ENCODE peak calls at places on chromosomes 13 and 19, in six cellular contexts. One of them, this sample, is unnamed.
A peak's percentile ranks its signal among the peaks of the same experiment; 100 is the strongest.

GRCh38 chr13:36736119-36736726 is 62.4 kb downstream of the SERTM1 start:
- DNase-seq in AG04449: peak; percentile 14
- DNase-seq in endothelial cell: peak; percentile 58
- DNase-seq in kidney epithelial cell: no peak
- DNase-seq in brain microvascular endothelial cell: peak; percentile 45
- DNase-seq in lower lobe of right lung: no peak
- DNase-seq in this sample: peak; percentile 34

GRCh38 chr19:55247621-55248099 is 11.2 kb downstream of the PPP6R1 start:
- DNase-seq in brain microvascular endothelial cell: peak; percentile 32
- DNase-seq in kidney epithelial cell: peak; percentile 42
- DNase-seq in endothelial cell: no peak
- DNase-seq in AG04449: no peak
- DNase-seq in lower lobe of right lung: peak; percentile 86
- DNase-seq in this sample: peak; percentile 67

GRCh38 chr13:71858647-71859046 is 8.4 kb downstream of the DACH1 start:
- DNase-seq in lower lobe of right lung: no peak
- DNase-seq in brain microvascular endothelial cell: no peak
- DNase-seq in kidney epithelial cell: no peak
- DNase-seq in endothelial cell: no peak
- DNase-seq in AG04449: no peak
- DNase-seq in this sample: no peak

GRCh38 chr19:48330012-48330681 is 4.8 kb downstream of the EMP3 start:
- DNase-seq in brain microvascular endothelial cell: no peak
- DNase-seq in endothelial cell: peak; percentile 77
- DNase-seq in lower lobe of right lung: peak; percentile 87
- DNase-seq in kidney epithelial cell: no peak
- DNase-seq in AG04449: no peak
- DNase-seq in this sample: no peak

GRCh38 chr13:20411638-20412342 is 113.9 kb downstream of the CRYL1 start:
- DNase-seq in AG04449: no peak
- DNase-seq in brain microvascular endothelial cell: no peak
- DNase-seq in lower lobe of right lung: no peak
- DNase-seq in endothelial cell: peak; percentile 27
- DNase-seq in kidney epithelial cell: no peak
- DNase-seq in this sample: no peak

GRCh38 chr13:53921473-53921872 is 892.9 kb downstream of the OLFM4 start:
- DNase-seq in brain microvascular endothelial cell: no peak
- DNase-seq in endothelial cell: no peak
- DNase-seq in kidney epithelial cell: no peak
- DNase-seq in lower lobe of right lung: no peak
- DNase-seq in AG04449: no peak
- DNase-seq in this sample: no peak

GRCh38 chr13:39603424-39603947 is 493 bp upstream of the LHFPL6 start:
- DNase-seq in endothelial cell: peak; percentile 20
- DNase-seq in brain microvascular endothelial cell: no peak
- DNase-seq in kidney epithelial cell: no peak
- DNase-seq in lower lobe of right lung: no peak
- DNase-seq in AG04449: no peak
- DNase-seq in this sample: peak; percentile 24

GRCh38 chr13:113835461-113836274 is 28.2 kb downstream of the GAS6 start:
- DNase-seq in brain microvascular endothelial cell: no peak
- DNase-seq in kidney epithelial cell: no peak
- DNase-seq in endothelial cell: no peak
- DNase-seq in lower lobe of right lung: peak; percentile 36
- DNase-seq in AG04449: no peak
- DNase-seq in this sample: peak; percentile 92

GRCh38 chr13:27295096-27295495 is 24.5 kb downstream of the RASL11A start:
- DNase-seq in brain microvascular endothelial cell: no peak
- DNase-seq in lower lobe of right lung: no peak
- DNase-seq in endothelial cell: no peak
- DNase-seq in kidney epithelial cell: no peak
- DNase-seq in AG04449: no peak
- DNase-seq in this sample: no peak

GRCh38 chr19:52664461-52664860 is 26.3 kb upstream of the ZNF83 start:
- DNase-seq in endothelial cell: no peak
- DNase-seq in kidney epithelial cell: no peak
- DNase-seq in AG04449: no peak
- DNase-seq in brain microvascular endothelial cell: no peak
- DNase-seq in lower lobe of right lung: no peak
- DNase-seq in this sample: no peak

GRCh38 chr13:112453874-112454647 is 77.9 kb downstream of the SPACA7 start:
- DNase-seq in brain microvascular endothelial cell: no peak
- DNase-seq in lower lobe of right lung: no peak
- DNase-seq in kidney epithelial cell: no peak
- DNase-seq in endothelial cell: no peak
- DNase-seq in AG04449: no peak
- DNase-seq in this sample: no peak

GRCh38 chr13:31134055-31134711 is 27.5 kb downstream of the HSPH1 start:
- DNase-seq in AG04449: no peak
- DNase-seq in brain microvascular endothelial cell: no peak
- DNase-seq in kidney epithelial cell: no peak
- DNase-seq in endothelial cell: no peak
- DNase-seq in lower lobe of right lung: no peak
- DNase-seq in this sample: no peak

GRCh38 chr19:17719730-17720486 is 628 bp downstream of the MAP1S start:
- DNase-seq in brain microvascular endothelial cell: no peak
- DNase-seq in AG04449: no peak
- DNase-seq in kidney epithelial cell: no peak
- DNase-seq in endothelial cell: no peak
- DNase-seq in lower lobe of right lung: peak; percentile 73
- DNase-seq in this sample: no peak

DNA sequence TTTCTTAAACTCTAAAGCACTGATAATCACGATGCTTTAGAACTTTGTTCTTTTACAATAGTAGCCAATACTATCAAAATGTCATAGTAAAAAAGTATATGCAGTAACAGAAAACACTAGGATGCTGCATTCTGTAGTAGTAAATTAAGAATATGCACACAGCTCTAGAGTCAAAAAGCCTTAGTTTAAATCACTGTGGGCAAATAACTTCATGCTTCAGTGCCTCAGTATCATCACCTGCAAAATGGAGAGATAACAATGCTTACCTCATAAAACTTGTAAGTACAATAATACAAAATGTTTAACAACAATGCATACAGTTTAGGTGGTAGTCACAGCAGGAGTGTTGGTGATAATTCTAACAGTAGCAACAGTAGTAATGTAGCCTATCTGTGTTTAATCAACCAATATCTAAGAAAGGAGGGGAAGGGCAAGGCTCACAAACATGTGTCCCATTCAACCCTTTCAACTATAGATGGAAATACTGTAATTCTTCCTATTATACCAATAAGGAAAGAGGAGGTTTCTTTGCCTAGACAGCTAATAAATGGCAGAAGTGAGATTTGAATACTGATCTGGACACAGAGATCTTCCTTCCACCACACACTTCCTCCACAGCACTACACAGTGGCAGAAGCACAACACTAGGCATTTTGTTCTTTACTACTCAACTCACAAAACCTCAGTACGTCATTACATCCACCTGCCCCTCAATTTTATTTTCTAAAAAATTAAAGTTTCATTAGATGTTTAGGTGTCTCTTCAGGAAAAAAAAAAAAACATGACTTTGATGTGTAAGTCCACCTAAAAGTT is 4.6 kb downstream of the RBM26 start:
- DNase-seq in kidney epithelial cell: no peak
- DNase-seq in brain microvascular endothelial cell: no peak
- DNase-seq in AG04449: no peak
- DNase-seq in endothelial cell: no peak
- DNase-seq in lower lobe of right lung: no peak
- DNase-seq in this sample: no peak
- TF ChIP-seq CTCF in kidney epithelial cell: no peak
- TF ChIP-seq CTCF in brain microvascular endothelial cell: no peak
- TF ChIP-seq CTCF in AG04449: no peak
- TF ChIP-seq CTCF in endothelial cell: no peak
- TF ChIP-seq CTCF in lower lobe of right lung: no peak
- TF ChIP-seq CTCF in this sample: no peak

GRCh38 chr13:49561064-49561410 is 24.3 kb downstream of the RCBTB1 start:
- DNase-seq in AG04449: no peak
- DNase-seq in endothelial cell: no peak
- DNase-seq in brain microvascular endothelial cell: no peak
- DNase-seq in lower lobe of right lung: no peak
- DNase-seq in kidney epithelial cell: no peak
- DNase-seq in this sample: no peak

GRCh38 chr13:49559006-49559405 is 26.4 kb downstream of the RCBTB1 start:
- DNase-seq in endothelial cell: no peak
- DNase-seq in kidney epithelial cell: no peak
- DNase-seq in lower lobe of right lung: no peak
- DNase-seq in brain microvascular endothelial cell: no peak
- DNase-seq in AG04449: no peak
- DNase-seq in this sample: no peak

GRCh38 chr13:49563513-49563912 is 21.8 kb downstream of the RCBTB1 start:
- DNase-seq in AG04449: no peak
- DNase-seq in kidney epithelial cell: no peak
- DNase-seq in lower lobe of right lung: no peak
- DNase-seq in endothelial cell: no peak
- DNase-seq in brain microvascular endothelial cell: no peak
- DNase-seq in this sample: peak; percentile 75

GRCh38 chr13:49560270-49561063 is 24.9 kb downstream of the RCBTB1 start:
- DNase-seq in AG04449: no peak
- DNase-seq in brain microvascular endothelial cell: peak; percentile 39
- DNase-seq in kidney epithelial cell: peak; percentile 28
- DNase-seq in endothelial cell: no peak
- DNase-seq in lower lobe of right lung: no peak
- DNase-seq in this sample: no peak
- TF ChIP-seq CTCF in AG04449: no peak
- TF ChIP-seq CTCF in brain microvascular endothelial cell: peak; percentile 66
- TF ChIP-seq CTCF in kidney epithelial cell: peak; percentile 49
- TF ChIP-seq CTCF in endothelial cell: no peak
- TF ChIP-seq CTCF in lower lobe of right lung: peak; percentile 28
- TF ChIP-seq CTCF in this sample: no peak

GRCh38 chr19:43651758-43652545 is 12.3 kb upstream of the CADM4 start:
- DNase-seq in brain microvascular endothelial cell: peak; percentile 48
- DNase-seq in kidney epithelial cell: no peak
- DNase-seq in AG04449: no peak
- DNase-seq in lower lobe of right lung: no peak
- DNase-seq in endothelial cell: peak; percentile 71
- DNase-seq in this sample: peak; percentile 38

GRCh38 chr19:43648633-43649032 is 9.0 kb upstream of the CADM4 start:
- DNase-seq in brain microvascular endothelial cell: no peak
- DNase-seq in lower lobe of right lung: no peak
- DNase-seq in AG04449: no peak
- DNase-seq in kidney epithelial cell: no peak
- DNase-seq in endothelial cell: no peak
- DNase-seq in this sample: no peak

GRCh38 chr19:43649514-43649913 is 9.9 kb upstream of the CADM4 start:
- DNase-seq in kidney epithelial cell: no peak
- DNase-seq in endothelial cell: no peak
- DNase-seq in AG04449: no peak
- DNase-seq in lower lobe of right lung: no peak
- DNase-seq in brain microvascular endothelial cell: no peak
- DNase-seq in this sample: no peak

GRCh38 chr19:43656436-43656835 is 13.5 kb downstream of the PLAUR start:
- DNase-seq in brain microvascular endothelial cell: no peak
- DNase-seq in kidney epithelial cell: no peak
- DNase-seq in lower lobe of right lung: no peak
- DNase-seq in AG04449: no peak
- DNase-seq in endothelial cell: no peak
- DNase-seq in this sample: no peak

DNA sequence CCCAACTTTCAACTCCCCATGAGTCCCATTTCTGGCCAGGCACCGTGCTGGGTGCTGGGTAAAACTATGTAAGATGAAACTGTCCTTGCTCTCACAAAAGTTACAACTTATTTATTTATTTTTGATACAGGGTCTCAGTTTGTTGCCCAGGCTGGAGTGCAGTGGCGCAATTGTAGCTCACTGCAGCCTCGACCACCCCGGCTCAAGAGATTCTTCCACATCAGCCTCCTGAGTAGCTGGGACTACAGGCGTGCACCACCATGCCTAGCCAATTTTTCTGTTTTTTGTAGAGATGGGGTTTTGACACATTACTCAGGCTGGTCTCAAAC is 12.9 kb upstream of the CADM4 start:
- DNase-seq in brain microvascular endothelial cell: no peak
- DNase-seq in kidney epithelial cell: no peak
- DNase-seq in AG04449: no peak
- DNase-seq in lower lobe of right lung: no peak
- DNase-seq in endothelial cell: no peak
- DNase-seq in this sample: no peak
- TF ChIP-seq CTCF in brain microvascular endothelial cell: no peak
- TF ChIP-seq CTCF in kidney epithelial cell: no peak
- TF ChIP-seq CTCF in AG04449: no peak
- TF ChIP-seq CTCF in lower lobe of right lung: no peak
- TF ChIP-seq CTCF in endothelial cell: peak; percentile 31
- TF ChIP-seq CTCF in this sample: no peak

GRCh38 chr13:58964048-58964447 is 1199.7 kb downstream of the DIAPH3 start:
- DNase-seq in AG04449: no peak
- DNase-seq in endothelial cell: no peak
- DNase-seq in kidney epithelial cell: no peak
- DNase-seq in lower lobe of right lung: no peak
- DNase-seq in brain microvascular endothelial cell: no peak
- DNase-seq in this sample: no peak

GRCh38 chr13:58955546-58956385 is 1208.0 kb downstream of the DIAPH3 start:
- DNase-seq in kidney epithelial cell: no peak
- DNase-seq in brain microvascular endothelial cell: no peak
- DNase-seq in endothelial cell: no peak
- DNase-seq in lower lobe of right lung: no peak
- DNase-seq in AG04449: no peak
- DNase-seq in this sample: no peak

GRCh38 chr13:58963321-58963720 is 1200.4 kb downstream of the DIAPH3 start:
- DNase-seq in kidney epithelial cell: no peak
- DNase-seq in lower lobe of right lung: no peak
- DNase-seq in endothelial cell: no peak
- DNase-seq in AG04449: no peak
- DNase-seq in brain microvascular endothelial cell: no peak
- DNase-seq in this sample: no peak

GRCh38 chr13:58960909-58961308 is 1202.8 kb downstream of the DIAPH3 start:
- DNase-seq in kidney epithelial cell: no peak
- DNase-seq in AG04449: no peak
- DNase-seq in lower lobe of right lung: no peak
- DNase-seq in endothelial cell: no peak
- DNase-seq in brain microvascular endothelial cell: no peak
- DNase-seq in this sample: no peak
- TF ChIP-seq CTCF in kidney epithelial cell: peak; percentile 29
- TF ChIP-seq CTCF in AG04449: no peak
- TF ChIP-seq CTCF in lower lobe of right lung: peak; percentile 10
- TF ChIP-seq CTCF in endothelial cell: peak; percentile 55
- TF ChIP-seq CTCF in brain microvascular endothelial cell: no peak
- TF ChIP-seq CTCF in this sample: no peak

DNA sequence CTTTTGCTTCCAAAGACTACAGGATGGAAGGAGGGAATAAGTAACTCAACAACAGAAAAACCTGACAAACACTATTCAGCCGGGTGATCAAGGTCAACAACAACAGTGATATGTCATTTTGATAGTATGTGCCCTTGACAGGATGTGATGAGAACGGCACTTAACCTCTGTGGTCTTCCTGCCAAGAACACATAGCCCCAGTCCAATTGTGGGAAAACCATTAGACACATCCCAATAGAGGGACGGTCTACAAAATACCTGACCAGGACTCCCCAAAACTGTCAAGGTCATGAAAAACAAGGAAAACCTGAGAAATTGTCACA is 43.1 kb upstream of the AMER2 start:
- DNase-seq in lower lobe of right lung: no peak
- DNase-seq in AG04449: no peak
- DNase-seq in endothelial cell: no peak
- DNase-seq in kidney epithelial cell: no peak
- DNase-seq in brain microvascular endothelial cell: no peak
- DNase-seq in this sample: no peak
- TF ChIP-seq CTCF in lower lobe of right lung: no peak
- TF ChIP-seq CTCF in AG04449: no peak
- TF ChIP-seq CTCF in endothelial cell: no peak
- TF ChIP-seq CTCF in kidney epithelial cell: no peak
- TF ChIP-seq CTCF in brain microvascular endothelial cell: no peak
- TF ChIP-seq CTCF in this sample: no peak

GRCh38 chr19:6678690-6679109 is 8.7 kb upstream of the TNFSF14 start:
- DNase-seq in lower lobe of right lung: no peak
- DNase-seq in brain microvascular endothelial cell: peak; percentile 20
- DNase-seq in AG04449: no peak
- DNase-seq in endothelial cell: no peak
- DNase-seq in kidney epithelial cell: no peak
- DNase-seq in this sample: peak; percentile 9
- TF ChIP-seq CTCF in lower lobe of right lung: no peak
- TF ChIP-seq CTCF in brain microvascular endothelial cell: no peak
- TF ChIP-seq CTCF in AG04449: no peak
- TF ChIP-seq CTCF in endothelial cell: no peak
- TF ChIP-seq CTCF in kidney epithelial cell: no peak
- TF ChIP-seq CTCF in this sample: no peak